ENCODE peak calls at places on chromosomes 4 and X, in eight cellular contexts. N is fibroblast of the aortic adventitia; Z is gastrocnemius medialis; B is stimulated activated CD4-positive, alpha-beta T cell treated with anti-CD3 and anti-CD28 coated beads, Interleukin-4, amount 100 ng/mL, for 24 hours; X is GM20000; I is BE2C; E is posterior vena cava; L is BJ. H is an unnamed sample.

GRCh38 chr4:98939892-98940298 is 11.0 kb upstream of the EIF4E start:
- DNase-seq in N (peak), Z (no peak), B (no peak), X (no peak), I (peak), E (no peak), L (peak), H (peak)

GRCh38 chr4:119049342-119049741 is 86.3 kb upstream of the MYOZ2 start:
- DNase-seq in N (no peak), Z (no peak), B (no peak), X (no peak), I (no peak), E (no peak), L (no peak), H (no peak)

GRCh38 chrX:108735680-108736508 is 469 bp downstream of the IRS4 start:
- DNase-seq in N (no peak), Z (no peak), B (no peak), X (peak), I (no peak), E (peak), L (no peak), H (peak)

GRCh38 chr4:181838253-181838652 is 404.9 kb upstream of the TENM3 start:
- DNase-seq in N (no peak), Z (no peak), B (no peak), X (no peak), I (no peak), E (no peak), L (no peak), H (no peak)

GRCh38 chr4:128283071-128283470 is 4.5 kb downstream of the PGRMC2 start:
- DNase-seq in N (no peak), Z (no peak), B (no peak), X (no peak), I (no peak), E (no peak), L (no peak), H (no peak)

GRCh38 chr4:41613362-41613761 is 75.4 kb downstream of the LIMCH1 start:
- DNase-seq in N (no peak), Z (no peak), B (no peak), X (no peak), I (no peak), E (no peak), L (no peak), H (no peak)

GRCh38 chrX:72313757-72314156 is 8.0 kb upstream of the CITED1 start:
- DNase-seq in N (no peak), Z (no peak), B (no peak), X (no peak), I (no peak), E (no peak), L (no peak), H (no peak)

GRCh38 chr4:158253350-158253980 is 43.2 kb downstream of the TMEM144 start:
- DNase-seq in N (peak), Z (no peak), B (peak), X (peak), I (peak), E (no peak), L (peak), H (peak)

GRCh38 chrX:10794203-10794630 is 173.8 kb upstream of the MID1 start:
- DNase-seq in N (no peak), Z (no peak), B (no peak), X (no peak), I (no peak), E (no peak), L (no peak), H (no peak)

GRCh38 chr4:77209936-77210335 is 52.9 kb downstream of the CCNG2 start:
- DNase-seq in N (no peak), Z (no peak), B (no peak), X (no peak), I (no peak), E (no peak), L (no peak), H (no peak)

GRCh38 chr4:39825741-39826231 is 127.8 kb downstream of the UBE2K start:
- DNase-seq in N (peak), Z (no peak), B (no peak), X (no peak), I (no peak), E (no peak), L (no peak), H (peak)

GRCh38 chr4:17718471-17718870 is 63.0 kb downstream of the FAM184B start:
- DNase-seq in N (no peak), Z (no peak), B (no peak), X (no peak), I (no peak), E (no peak), L (no peak), H (no peak)

GRCh38 chrX:153687121-153688039 is at the start of gene SLC6A8:
- DNase-seq in N (peak), Z (peak), B (peak), X (peak), I (peak), E (no peak), L (no peak), H (peak)

GRCh38 chr4:182212211-182212761 is 30.9 kb upstream of the TENM3 start:
- DNase-seq in N (no peak), Z (peak), B (no peak), X (no peak), I (peak), E (no peak), L (peak), H (no peak)

GRCh38 chr4:186104895-186105720 is 604 bp downstream of the FAM149A start:
- DNase-seq in N (no peak), Z (no peak), B (no peak), X (peak), I (no peak), E (no peak), L (no peak), H (no peak)

GRCh38 chr4:15851969-15852368 is 73.8 kb downstream of the CD38 start:
- DNase-seq in N (no peak), Z (peak), B (no peak), X (no peak), I (no peak), E (no peak), L (no peak), H (no peak)

GRCh38 chr4:147117400-147117799 is 171.7 kb upstream of the TTC29 start:
- DNase-seq in N (peak), Z (no peak), B (no peak), X (no peak), I (peak), E (no peak), L (no peak), H (peak)

GRCh38 chr4:7341486-7342222 is 93.1 kb downstream of the PSAPL1 start:
- DNase-seq in N (no peak), Z (no peak), B (no peak), X (no peak), I (no peak), E (no peak), L (no peak), H (no peak)

H was measured in fibroblast of pulmonary artery.